ENCODE peak calls at places on chromosomes 11 and 22, in seven cellular contexts. One of them, this sample, is unnamed.

GRCh38 chr22:49475253-49475652 is 352.4 kb downstream of the BRD1 start:
- DNase-seq in GM12892: no peak
- DNase-seq in K562: no peak
- DNase-seq in HepG2: no peak
- DNase-seq in SK-N-SH: no peak
- DNase-seq in GM12878: no peak
- DNase-seq in H1: no peak
- DNase-seq in this sample: no peak

GRCh38 chr22:31800065-31800464 is 46.2 kb downstream of the DEPDC5 start:
- DNase-seq in GM12892: no peak
- DNase-seq in K562: no peak
- DNase-seq in HepG2: no peak
- DNase-seq in SK-N-SH: no peak
- DNase-seq in GM12878: no peak
- DNase-seq in H1: no peak
- DNase-seq in this sample: no peak

GRCh38 chr11:32331792-32332191 is 103.5 kb downstream of the WT1 start:
- DNase-seq in GM12892: no peak
- DNase-seq in K562: no peak
- DNase-seq in HepG2: no peak
- DNase-seq in SK-N-SH: no peak
- DNase-seq in GM12878: no peak
- DNase-seq in H1: no peak
- DNase-seq in this sample: no peak

GRCh38 chr11:46121724-46122477 is 647 bp upstream of the PHF21A start:
- DNase-seq in GM12892: peak
- DNase-seq in K562: peak
- DNase-seq in HepG2: peak
- DNase-seq in SK-N-SH: peak
- DNase-seq in GM12878: no peak
- DNase-seq in H1: peak
- DNase-seq in this sample: no peak

GRCh38 chr22:20194681-20195593 is 44.1 kb upstream of the CCDC188 start:
- DNase-seq in GM12892: no peak
- DNase-seq in K562: no peak
- DNase-seq in HepG2: no peak
- DNase-seq in SK-N-SH: no peak
- DNase-seq in GM12878: no peak
- DNase-seq in H1: no peak
- DNase-seq in this sample: no peak

GRCh38 chr22:43643362-43643761 is 168.7 kb downstream of the EFCAB6 start:
- DNase-seq in GM12892: no peak
- DNase-seq in K562: no peak
- DNase-seq in HepG2: no peak
- DNase-seq in SK-N-SH: no peak
- DNase-seq in GM12878: no peak
- DNase-seq in H1: no peak
- DNase-seq in this sample: no peak

GRCh38 chr11:73236879-73237278 is 18.8 kb downstream of the P2RY2 start:
- DNase-seq in GM12892: peak
- DNase-seq in K562: peak
- DNase-seq in HepG2: peak
- DNase-seq in SK-N-SH: peak
- DNase-seq in GM12878: no peak
- DNase-seq in H1: peak
- DNase-seq in this sample: peak

GRCh38 chr11:57485217-57486007 is 25.1 kb downstream of the RTN4RL2 start:
- DNase-seq in GM12892: no peak
- DNase-seq in K562: no peak
- DNase-seq in HepG2: no peak
- DNase-seq in SK-N-SH: no peak
- DNase-seq in GM12878: no peak
- DNase-seq in H1: no peak
- DNase-seq in this sample: no peak

GRCh38 chr11:33062137-33062536 is 22.8 kb downstream of the TCP11L1 start:
- DNase-seq in GM12892: no peak
- DNase-seq in K562: no peak
- DNase-seq in HepG2: no peak
- DNase-seq in SK-N-SH: peak
- DNase-seq in GM12878: no peak
- DNase-seq in H1: no peak
- DNase-seq in this sample: no peak

GRCh38 chr11:77819921-77820564 is 479 bp downstream of the RSF1 start:
- DNase-seq in GM12892: peak
- DNase-seq in K562: peak
- DNase-seq in HepG2: peak
- DNase-seq in SK-N-SH: peak
- DNase-seq in GM12878: no peak
- DNase-seq in H1: peak
- DNase-seq in this sample: peak

GRCh38 chr11:123801765-123802164 is 4.4 kb downstream of the OR6M1 start:
- DNase-seq in GM12892: no peak
- DNase-seq in K562: no peak
- DNase-seq in HepG2: no peak
- DNase-seq in SK-N-SH: no peak
- DNase-seq in GM12878: no peak
- DNase-seq in H1: no peak
- DNase-seq in this sample: no peak

GRCh38 chr11:106091480-106092123 is 14.1 kb downstream of the AASDHPPT start:
- DNase-seq in GM12892: peak
- DNase-seq in K562: no peak
- DNase-seq in HepG2: no peak
- DNase-seq in SK-N-SH: no peak
- DNase-seq in GM12878: peak
- DNase-seq in H1: no peak
- DNase-seq in this sample: peak

GRCh38 chr11:28566643-28567042 is 458.5 kb downstream of the METTL15 start:
- DNase-seq in GM12892: no peak
- DNase-seq in K562: peak
- DNase-seq in HepG2: no peak
- DNase-seq in SK-N-SH: peak
- DNase-seq in GM12878: no peak
- DNase-seq in H1: peak
- DNase-seq in this sample: no peak

GRCh38 chr11:69209936-69210659 is 54.4 kb downstream of the SMIM38 start:
- DNase-seq in GM12892: no peak
- DNase-seq in K562: peak
- DNase-seq in HepG2: peak
- DNase-seq in SK-N-SH: no peak
- DNase-seq in GM12878: peak
- DNase-seq in H1: no peak
- DNase-seq in this sample: no peak

GRCh38 chr11:109972939-109973338 is 120.3 kb upstream of the ZC3H12C start:
- DNase-seq in GM12892: no peak
- DNase-seq in K562: no peak
- DNase-seq in HepG2: no peak
- DNase-seq in SK-N-SH: no peak
- DNase-seq in GM12878: no peak
- DNase-seq in H1: no peak
- DNase-seq in this sample: no peak

GRCh38 chr11:33753304-33753703 is 17.1 kb upstream of the CD59 start:
- DNase-seq in GM12892: no peak
- DNase-seq in K562: no peak
- DNase-seq in HepG2: no peak
- DNase-seq in SK-N-SH: no peak
- DNase-seq in GM12878: peak
- DNase-seq in H1: no peak
- DNase-seq in this sample: no peak

GRCh38 chr11:96393753-96394348 is 4.0 kb downstream of the JRKL start:
- DNase-seq in GM12892: no peak
- DNase-seq in K562: peak
- DNase-seq in HepG2: peak
- DNase-seq in SK-N-SH: peak
- DNase-seq in GM12878: peak
- DNase-seq in H1: no peak
- DNase-seq in this sample: no peak

GRCh38 chr22:40285508-40285907 is 60.8 kb upstream of the ADSL start:
- DNase-seq in GM12892: no peak
- DNase-seq in K562: no peak
- DNase-seq in HepG2: no peak
- DNase-seq in SK-N-SH: no peak
- DNase-seq in GM12878: no peak
- DNase-seq in H1: no peak
- DNase-seq in this sample: no peak

GRCh38 chr11:57638811-57639320 is 10.8 kb downstream of the YPEL4 start:
- DNase-seq in GM12892: no peak
- DNase-seq in K562: no peak
- DNase-seq in HepG2: no peak
- DNase-seq in SK-N-SH: peak
- DNase-seq in GM12878: no peak
- DNase-seq in H1: no peak
- DNase-seq in this sample: no peak

GRCh38 chr22:37674951-37675929 is at the start of gene LGALS1:
- DNase-seq in GM12892: peak
- DNase-seq in K562: peak
- DNase-seq in HepG2: peak
- DNase-seq in SK-N-SH: peak
- DNase-seq in GM12878: no peak
- DNase-seq in H1: peak
- DNase-seq in this sample: peak

DNA sequence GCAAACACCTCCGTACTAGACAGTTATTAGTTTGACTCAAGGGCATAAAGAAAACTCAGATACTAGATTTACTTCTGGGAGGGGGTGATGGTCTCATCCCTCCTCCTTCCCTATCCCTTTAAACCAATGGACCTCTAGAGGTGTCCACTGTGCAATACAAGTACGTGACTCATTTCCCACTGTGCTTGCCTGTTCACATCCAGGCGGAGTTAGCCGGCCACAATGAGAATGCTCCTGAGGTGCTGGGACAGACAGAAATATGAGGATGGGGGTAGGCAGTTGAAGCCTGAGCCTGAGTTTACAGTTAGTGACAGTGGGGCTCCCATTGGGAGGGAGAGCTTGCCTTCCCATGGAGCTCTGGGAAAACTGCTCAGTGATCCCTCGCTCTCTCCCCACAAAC is 8.4 kb upstream of the PMM1 start:
- DNase-seq in GM12892: no peak
- DNase-seq in K562: no peak
- DNase-seq in HepG2: no peak
- DNase-seq in SK-N-SH: no peak
- DNase-seq in GM12878: no peak
- DNase-seq in H1: no peak
- DNase-seq in this sample: no peak
- TF ChIP-seq POLR2AphosphoS5 in GM12892: no peak
- TF ChIP-seq POLR2AphosphoS5 in K562: no peak
- TF ChIP-seq POLR2AphosphoS5 in HepG2: no peak
- TF ChIP-seq POLR2AphosphoS5 in SK-N-SH: no peak
- TF ChIP-seq POLR2AphosphoS5 in GM12878: no peak
- TF ChIP-seq POLR2AphosphoS5 in H1: no peak
- TF ChIP-seq POLR2AphosphoS5 in this sample: no peak

GRCh38 chr11:66008095-66008467 is 3.7 kb upstream of the CST6 start:
- DNase-seq in GM12892: no peak
- DNase-seq in K562: no peak
- DNase-seq in HepG2: no peak
- DNase-seq in SK-N-SH: no peak
- DNase-seq in GM12878: no peak
- DNase-seq in H1: no peak
- DNase-seq in this sample: no peak

GRCh38 chr11:66006134-66006890 is 4.0 kb downstream of the BANF1 start:
- DNase-seq in GM12892: no peak
- DNase-seq in K562: no peak
- DNase-seq in HepG2: no peak
- DNase-seq in SK-N-SH: no peak
- DNase-seq in GM12878: no peak
- DNase-seq in H1: no peak
- DNase-seq in this sample: no peak

GRCh38 chr11:66008468-66009101 is 3.2 kb upstream of the CST6 start:
- DNase-seq in GM12892: no peak
- DNase-seq in K562: no peak
- DNase-seq in HepG2: no peak
- DNase-seq in SK-N-SH: no peak
- DNase-seq in GM12878: no peak
- DNase-seq in H1: no peak
- DNase-seq in this sample: no peak

GRCh38 chr11:66006891-66007176 is 4.5 kb downstream of the BANF1 start:
- DNase-seq in GM12892: no peak
- DNase-seq in K562: no peak
- DNase-seq in HepG2: no peak
- DNase-seq in SK-N-SH: peak
- DNase-seq in GM12878: no peak
- DNase-seq in H1: no peak
- DNase-seq in this sample: no peak

GRCh38 chr11:66007201-66007634 is 4.6 kb upstream of the CST6 start:
- DNase-seq in GM12892: no peak
- DNase-seq in K562: no peak
- DNase-seq in HepG2: no peak
- DNase-seq in SK-N-SH: peak
- DNase-seq in GM12878: no peak
- DNase-seq in H1: no peak
- DNase-seq in this sample: no peak
- TF ChIP-seq TAF1 in GM12892: no peak
- TF ChIP-seq TAF1 in K562: no peak
- TF ChIP-seq TAF1 in HepG2: no peak
- TF ChIP-seq TAF1 in SK-N-SH: no peak
- TF ChIP-seq TAF1 in GM12878: no peak
- TF ChIP-seq TAF1 in H1: no peak
- TF ChIP-seq TAF1 in this sample: no peak

DNA sequence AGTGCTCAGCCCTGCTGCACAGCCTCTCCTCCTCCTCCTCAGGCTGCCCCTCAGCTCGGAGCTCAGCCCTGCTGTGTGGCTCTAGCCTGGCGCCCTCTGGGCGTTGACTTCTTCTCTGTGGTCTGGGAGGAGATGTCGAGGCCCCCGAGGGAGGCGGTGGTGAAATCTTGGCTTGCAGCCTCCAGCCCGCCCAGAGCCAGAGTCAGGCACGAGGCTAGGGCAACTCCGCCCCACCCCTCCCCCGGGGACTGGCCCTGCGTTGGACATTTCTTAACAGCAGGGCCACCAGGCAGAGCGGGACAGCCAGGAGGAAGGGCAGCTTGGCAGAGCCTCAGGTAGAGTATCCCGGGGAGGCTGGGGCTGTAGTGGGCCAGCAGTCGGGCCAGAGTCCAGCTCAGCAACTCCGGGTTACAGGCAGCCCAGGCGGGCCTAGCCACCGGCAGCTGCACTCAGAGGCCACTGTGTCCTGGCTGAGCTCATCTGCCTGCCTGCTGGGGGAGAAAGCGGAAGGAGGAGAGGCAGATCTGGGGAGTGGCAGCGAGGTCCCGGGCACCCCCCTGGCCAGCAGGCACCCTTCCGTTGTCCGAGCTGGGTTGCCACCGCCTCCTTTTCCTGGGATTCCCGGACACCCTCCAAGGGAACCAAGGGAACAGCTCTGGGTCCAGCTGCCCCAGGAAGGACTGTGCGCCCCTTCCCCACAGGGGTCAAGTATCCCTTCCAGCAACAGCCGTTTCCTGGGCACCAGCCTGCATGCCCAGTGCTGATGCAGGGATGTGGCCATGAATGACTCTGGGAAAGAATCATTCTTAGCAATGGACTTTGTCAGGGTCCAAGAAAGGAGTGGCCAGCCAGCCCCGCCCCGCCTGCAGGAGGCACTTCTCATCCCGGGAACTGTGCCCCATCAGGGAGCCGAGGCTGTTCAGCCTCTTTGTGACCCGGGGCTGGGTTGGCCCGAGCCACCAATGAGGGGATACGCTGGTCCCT is at the start of gene ALDH3B1:
- DNase-seq in GM12892: no peak
- DNase-seq in K562: peak
- DNase-seq in HepG2: peak
- DNase-seq in SK-N-SH: peak
- DNase-seq in GM12878: no peak
- DNase-seq in H1: peak
- DNase-seq in this sample: no peak
- TF ChIP-seq POLR2AphosphoS5 in GM12892: no peak
- TF ChIP-seq POLR2AphosphoS5 in K562: no peak
- TF ChIP-seq POLR2AphosphoS5 in HepG2: no peak
- TF ChIP-seq POLR2AphosphoS5 in SK-N-SH: peak
- TF ChIP-seq POLR2AphosphoS5 in GM12878: no peak
- TF ChIP-seq POLR2AphosphoS5 in H1: no peak
- TF ChIP-seq POLR2AphosphoS5 in this sample: no peak

GRCh38 chr11:9263840-9264380 is 1.2 kb downstream of the DENND5A start:
- DNase-seq in GM12892: peak
- DNase-seq in K562: no peak
- DNase-seq in HepG2: peak
- DNase-seq in SK-N-SH: peak
- DNase-seq in GM12878: peak
- DNase-seq in H1: no peak
- DNase-seq in this sample: peak
- TF ChIP-seq TAF1 in GM12892: no peak
- TF ChIP-seq TAF1 in K562: no peak
- TF ChIP-seq TAF1 in HepG2: no peak
- TF ChIP-seq TAF1 in SK-N-SH: no peak
- TF ChIP-seq TAF1 in GM12878: peak
- TF ChIP-seq TAF1 in H1: no peak
- TF ChIP-seq TAF1 in this sample: no peak

This sample was measured in GM12891.